ENCODE peak calls at places on chromosomes 2 and 18, in six cellular contexts. J is astrocyte of the spinal cord; F is AG04450; O is amygdala; H is stimulated activated CD8-positive, alpha-beta memory T cell treated with anti-CD3 and anti-CD28 coated beads, Interleukin-7, amount 100 ng/mL, for 1 hour; A is trophoblast cell. V is an unnamed sample.

GRCh38 chr2:64141711-64142405 is 2.4 kb downstream of the PELI1 start:
- DNase-seq in J (peak; percentile 53), F (no peak), O (no peak), H (no peak), A (no peak), V (no peak)

GRCh38 chr2:70467831-70468810 is 85.5 kb downstream of the TGFA start:
- DNase-seq in J (no peak), F (no peak), O (no peak), H (no peak), A (no peak), V (no peak)

GRCh38 chr18:75293591-75293990 is 83.0 kb downstream of the TSHZ1 start:
- DNase-seq in J (peak; percentile 40), F (no peak), O (no peak), H (no peak), A (peak; percentile 82), V (no peak)

GRCh38 chr18:59065684-59066083 is 74.0 kb upstream of the SEC11C start:
- DNase-seq in J (no peak), F (no peak), O (no peak), H (no peak), A (no peak), V (no peak)

GRCh38 chr2:88856409-88857135 is 165.1 kb downstream of the RPIA start:
- DNase-seq in J (no peak), F (no peak), O (no peak), H (no peak), A (no peak), V (no peak)

GRCh38 chr2:239880396-239880795 is 144.7 kb downstream of the NDUFA10 start:
- DNase-seq in J (no peak), F (no peak), O (no peak), H (no peak), A (no peak), V (no peak)

GRCh38 chr2:227473019-227473461 is 1.1 kb downstream of the AGFG1 start:
- DNase-seq in J (no peak), F (no peak), O (no peak), H (no peak), A (no peak), V (no peak)

GRCh38 chr2:84878459-84878858 is 2.4 kb downstream of the TRABD2A start:
- DNase-seq in J (no peak), F (no peak), O (no peak), H (no peak), A (no peak), V (no peak)

GRCh38 chr2:173990970-173991819 is 26.0 kb upstream of the SP3 start:
- DNase-seq in J (peak; percentile 68), F (peak; percentile 74), O (no peak), H (no peak), A (no peak), V (no peak)